ENCODE peak calls at places on chromosomes 16 and 17, in five cellular contexts. O, F, X, A and R are unnamed samples.

GRCh38 chr17:676060-676745 is 38.4 kb downstream of the VPS53 start:
- DNase-seq in X (no peak), A (no peak), F (no peak), O (no peak), R (no peak)

GRCh38 chr17:55687037-55687436 is 35.6 kb downstream of the TMEM100 start:
- DNase-seq in A (no peak), F (no peak), O (no peak), X (no peak), R (no peak)

GRCh38 chr16:81099958-81100357 is 3.8 kb upstream of the GCSH start:
- DNase-seq in F (no peak), X (no peak), O (no peak), A (no peak), R (no peak)

GRCh38 chr17:76753061-76753961 is 15.4 kb downstream of the MFSD11 start:
- DNase-seq in F (no peak), O (no peak), X (no peak), A (no peak), R (peak)

GRCh38 chr17:49944451-49944850 is 24.5 kb upstream of the DLX4 start:
- DNase-seq in A (no peak), O (peak), F (no peak), X (no peak), R (no peak)

GRCh38 chr17:59851431-59852375 is 41.0 kb downstream of the TUBD1 start:
- DNase-seq in O (no peak), F (no peak), X (no peak), A (no peak), R (no peak)

GRCh38 chr16:53509906-53510703 is 7.1 kb upstream of the AKTIP start:
- DNase-seq in X (peak), F (peak), A (peak), O (peak), R (no peak)

GRCh38 chr16:77919761-77920415 is 102.5 kb upstream of the CLEC3A start:
- DNase-seq in O (no peak), X (no peak), A (no peak), F (no peak), R (no peak)

GRCh38 chr17:15031971-15032370 is 233.2 kb downstream of the PMP22 start:
- DNase-seq in A (no peak), F (no peak), O (no peak), X (no peak), R (no peak)

GRCh38 chr16:4514606-4515005 is 24.0 kb downstream of the CDIP1 start:
- DNase-seq in O (no peak), X (no peak), A (no peak), F (no peak), R (no peak)

GRCh38 chr16:74817851-74818250 is 43.2 kb upstream of the FA2H start:
- DNase-seq in O (peak), X (no peak), A (no peak), F (no peak), R (no peak)

GRCh38 chr17:74842599-74843351 is 16.9 kb downstream of the GRIN2C start:
- DNase-seq in A (no peak), O (peak), X (no peak), F (no peak), R (no peak)